ENCODE peak calls at places on chromosomes 13 and 19, in eight cellular contexts. T is HL-60; Y is mammary epithelial cell; H is CD8-positive, alpha-beta T cell; L is astrocyte of the spinal cord; N is dorsolateral prefrontal cortex; B is uterus; O is fibroblast of lung. V is an unnamed sample.

GRCh38 chr13:109684084-109684835 is 102.1 kb downstream of the IRS2 start:
- DNase-seq in T (no peak), Y (no peak), H (no peak), L (no peak), N (no peak), B (no peak), O (no peak), V (no peak)

GRCh38 chr19:50829801-50830200 is 3.6 kb downstream of the KLK15 start:
- DNase-seq in T (no peak), Y (no peak), H (no peak), L (no peak), N (no peak), B (no peak), O (no peak), V (no peak)

GRCh38 chr13:60226507-60226906 is 62.8 kb upstream of the DIAPH3 start:
- DNase-seq in T (no peak), Y (peak), H (no peak), L (peak), N (no peak), B (no peak), O (peak), V (peak)

GRCh38 chr13:75010941-75011340 is 471.0 kb downstream of the TBC1D4 start:
- DNase-seq in T (no peak), Y (no peak), H (no peak), L (no peak), N (peak), B (no peak), O (no peak), V (no peak)

GRCh38 chr13:75445717-75446529 is 36.0 kb downstream of the TBC1D4 start:
- DNase-seq in T (no peak), Y (no peak), H (no peak), L (no peak), N (no peak), B (no peak), O (peak), V (no peak)

GRCh38 chr19:12936582-12936981 is 1.8 kb upstream of the CALR start:
- DNase-seq in T (peak), Y (no peak), H (no peak), L (no peak), N (no peak), B (no peak), O (no peak), V (no peak)

GRCh38 chr13:26497991-26498423 is 59.5 kb upstream of the WASF3 start:
- DNase-seq in T (no peak), Y (peak), H (no peak), L (peak), N (no peak), B (no peak), O (peak), V (no peak)

GRCh38 chr19:46115396-46116109 is 8.9 kb downstream of the IGFL3 start:
- DNase-seq in T (no peak), Y (peak), H (no peak), L (peak), N (no peak), B (peak), O (peak), V (peak)

GRCh38 chr13:41962994-41963393 is 2.1 kb upstream of the VWA8 start:
- DNase-seq in T (no peak), Y (peak), H (no peak), L (no peak), N (no peak), B (no peak), O (peak), V (no peak)

GRCh38 chr13:112835344-112835743 is 133.7 kb upstream of the MCF2L start:
- DNase-seq in T (no peak), Y (no peak), H (no peak), L (no peak), N (no peak), B (no peak), O (no peak), V (no peak)

GRCh38 chr13:94210826-94211225 is 268.7 kb downstream of the DCT start:
- DNase-seq in T (no peak), Y (no peak), H (no peak), L (no peak), N (no peak), B (no peak), O (no peak), V (no peak)

GRCh38 chr19:41641879-41642485 is 15.1 kb upstream of the CEACAM4 start:
- DNase-seq in T (peak), Y (peak), H (peak), L (peak), N (peak), B (no peak), O (peak), V (no peak)

GRCh38 chr13:99687728-99688397 is 186.6 kb downstream of the TM9SF2 start:
- DNase-seq in T (no peak), Y (no peak), H (no peak), L (peak), N (no peak), B (no peak), O (no peak), V (peak)

GRCh38 chr19:55615553-55616394 is 8.6 kb downstream of the ZNF784 start:
- DNase-seq in T (no peak), Y (no peak), H (no peak), L (no peak), N (no peak), B (no peak), O (no peak), V (no peak)

GRCh38 chr19:16041571-16042386 is 34.5 kb upstream of the TPM4 start:
- DNase-seq in T (peak), Y (peak), H (peak), L (peak), N (peak), B (peak), O (peak), V (no peak)
- H3K4me3 ChIP-seq in T (no peak), Y (no peak), H (no peak), L (peak), N (peak), B (no peak), O (no peak), V (no peak)

DNA sequence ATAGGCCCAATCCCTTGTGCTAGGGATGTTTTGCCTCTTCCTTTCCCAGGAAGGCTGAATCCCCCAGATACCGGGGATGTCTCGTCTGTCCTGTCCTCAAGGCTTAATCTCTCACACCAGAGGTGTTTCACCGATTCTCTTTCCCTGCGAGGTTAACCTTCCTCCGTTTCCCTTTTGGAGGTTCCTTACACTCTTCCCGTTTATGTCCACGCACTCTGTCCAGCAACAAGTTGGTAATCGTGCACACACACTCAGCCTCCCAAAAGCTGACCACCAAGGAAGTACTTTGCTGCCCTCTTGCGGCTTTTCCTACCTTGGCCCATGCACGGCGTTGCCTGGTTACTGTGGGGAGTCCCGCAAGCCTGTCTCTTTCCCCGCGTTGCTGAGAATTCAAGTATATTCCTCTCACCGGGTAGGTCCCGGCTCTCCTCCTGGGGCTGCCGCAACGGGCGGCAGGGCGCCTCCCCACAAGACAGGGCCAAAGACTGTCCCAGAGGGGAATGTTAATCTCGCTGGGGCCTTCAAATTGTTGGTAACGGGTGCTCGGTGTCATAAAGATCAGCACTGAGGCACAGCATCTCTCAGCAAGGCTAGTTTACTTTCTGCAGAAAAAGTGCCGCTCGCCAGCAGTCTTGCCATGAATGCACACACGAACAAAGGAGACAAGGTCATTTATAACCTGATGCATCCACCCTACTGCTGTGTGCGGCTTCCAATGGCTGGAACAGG is 36.7 kb upstream of the CD177 start:
- DNase-seq in T (no peak), Y (no peak), H (no peak), L (no peak), N (no peak), B (no peak), O (peak), V (no peak)
- TF ChIP-seq CTCF in T (no peak), Y (peak), H (no peak), L (peak), N (no peak), B (no peak), O (peak), V (peak)

GRCh38 chr19:49704888-49705642 is 14.1 kb downstream of the CPT1C start:
- DNase-seq in T (no peak), Y (no peak), H (no peak), L (no peak), N (no peak), B (no peak), O (no peak), V (no peak)

GRCh38 chr19:49705919-49706318 is 15.0 kb downstream of the CPT1C start:
- DNase-seq in T (no peak), Y (no peak), H (no peak), L (no peak), N (no peak), B (no peak), O (no peak), V (no peak)

GRCh38 chr19:49712397-49712859 is 21.5 kb downstream of the CPT1C start:
- DNase-seq in T (no peak), Y (no peak), H (no peak), L (no peak), N (no peak), B (peak), O (peak), V (no peak)

GRCh38 chr19:49713236-49713845 is 22.4 kb downstream of the CPT1C start:
- DNase-seq in T (no peak), Y (no peak), H (no peak), L (no peak), N (no peak), B (no peak), O (no peak), V (no peak)

DNA sequence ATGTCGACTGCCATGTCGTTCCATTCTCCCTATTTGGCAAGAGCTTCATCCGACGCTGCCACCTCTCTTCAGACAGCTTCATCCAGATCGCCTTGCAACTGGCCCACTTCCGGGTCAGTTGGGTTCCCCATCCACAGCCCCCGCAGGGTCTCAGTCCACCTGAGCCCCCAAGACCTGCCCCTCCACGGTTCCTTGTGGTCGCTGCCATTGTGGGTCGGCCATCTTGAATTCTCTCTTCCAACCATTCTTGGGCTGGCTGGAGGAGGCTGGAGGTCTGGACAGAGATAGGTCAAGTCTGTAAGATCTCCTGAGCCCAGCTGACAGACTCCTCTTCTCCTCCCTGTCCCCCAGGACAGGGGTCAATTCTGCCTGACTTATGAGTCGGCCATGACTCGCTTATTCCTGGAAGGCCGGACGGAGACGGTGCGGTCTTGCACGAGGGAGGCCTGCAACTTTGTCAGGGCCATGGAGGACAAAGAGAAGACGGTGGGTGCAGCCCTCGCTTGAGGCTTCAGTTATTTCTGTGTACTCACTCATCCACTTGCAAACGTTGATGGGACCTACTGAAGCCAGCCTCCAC is 19.5 kb downstream of the CPT1C start:
- DNase-seq in T (no peak), Y (no peak), H (no peak), L (peak), N (no peak), B (no peak), O (peak), V (no peak)
- H3K4me3 ChIP-seq in T (no peak), Y (no peak), H (no peak), L (no peak), N (no peak), B (no peak), O (no peak), V (no peak)

DNA sequence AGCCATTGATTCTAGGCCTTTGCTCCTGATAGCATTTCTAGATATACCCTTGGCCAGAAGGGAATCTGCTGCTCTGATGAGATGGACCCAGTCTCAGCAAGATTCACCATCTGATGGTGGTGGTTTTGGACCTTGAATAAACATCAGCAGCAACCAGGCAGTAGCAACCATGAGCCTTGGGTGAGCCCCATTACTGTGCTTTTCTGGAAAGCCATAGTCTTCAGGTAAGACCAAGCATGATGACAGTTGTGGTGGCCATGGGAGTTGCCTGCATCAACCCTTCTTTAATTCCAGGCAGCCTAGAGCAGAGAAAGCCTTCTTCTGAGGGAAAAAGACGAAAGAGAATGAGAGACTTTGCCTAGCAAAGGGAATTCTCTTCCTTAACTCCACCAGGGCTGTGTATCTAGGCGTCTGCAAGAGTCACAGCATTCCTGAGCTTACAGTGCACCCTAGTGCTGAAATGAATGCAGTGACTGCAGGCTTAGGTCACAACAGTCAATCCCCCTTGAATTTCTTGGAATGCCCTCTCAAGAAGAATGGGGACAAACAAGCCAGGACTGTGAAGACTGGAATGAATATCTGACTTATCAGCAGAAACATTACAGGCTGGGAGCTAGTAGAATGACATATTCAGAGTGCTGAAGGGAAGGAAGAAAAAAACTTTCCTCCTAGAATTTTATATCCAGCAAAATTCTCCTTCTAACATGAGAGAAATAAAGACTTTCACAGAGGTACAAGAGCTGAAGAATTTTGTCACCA is 942.4 kb upstream of the PCDH20 start:
- DNase-seq in T (peak), Y (no peak), H (no peak), L (peak), N (no peak), B (no peak), O (peak), V (peak)
- TF ChIP-seq CTCF in T (peak), Y (peak), H (no peak), L (peak), N (no peak), B (no peak), O (no peak), V (peak)

GRCh38 chr13:34749046-34749445 is 193.0 kb upstream of the NBEA start:
- DNase-seq in T (no peak), Y (no peak), H (no peak), L (no peak), N (no peak), B (no peak), O (no peak), V (no peak)

GRCh38 chr13:34751044-34751443 is 191.0 kb upstream of the NBEA start:
- DNase-seq in T (no peak), Y (no peak), H (no peak), L (no peak), N (no peak), B (no peak), O (no peak), V (no peak)

GRCh38 chr13:34751492-34751891 is 190.6 kb upstream of the NBEA start:
- DNase-seq in T (no peak), Y (no peak), H (no peak), L (no peak), N (no peak), B (no peak), O (no peak), V (no peak)

GRCh38 chr13:34748561-34748960 is 193.5 kb upstream of the NBEA start:
- DNase-seq in T (no peak), Y (no peak), H (no peak), L (no peak), N (no peak), B (no peak), O (no peak), V (peak)

GRCh38 chr13:34750078-34750703 is 191.9 kb upstream of the NBEA start:
- DNase-seq in T (no peak), Y (peak), H (no peak), L (no peak), N (peak), B (peak), O (no peak), V (no peak)
- H3K4me3 ChIP-seq in T (no peak), Y (peak), H (no peak), L (peak), N (peak), B (peak), O (no peak), V (peak)

GRCh38 chr13:86567119-86567518 is 767.9 kb upstream of the SLITRK6 start:
- DNase-seq in T (no peak), Y (no peak), H (no peak), L (no peak), N (no peak), B (no peak), O (no peak), V (no peak)
- TF ChIP-seq CTCF in T (no peak), Y (peak), H (no peak), L (no peak), N (no peak), B (no peak), O (no peak), V (no peak)

DNA sequence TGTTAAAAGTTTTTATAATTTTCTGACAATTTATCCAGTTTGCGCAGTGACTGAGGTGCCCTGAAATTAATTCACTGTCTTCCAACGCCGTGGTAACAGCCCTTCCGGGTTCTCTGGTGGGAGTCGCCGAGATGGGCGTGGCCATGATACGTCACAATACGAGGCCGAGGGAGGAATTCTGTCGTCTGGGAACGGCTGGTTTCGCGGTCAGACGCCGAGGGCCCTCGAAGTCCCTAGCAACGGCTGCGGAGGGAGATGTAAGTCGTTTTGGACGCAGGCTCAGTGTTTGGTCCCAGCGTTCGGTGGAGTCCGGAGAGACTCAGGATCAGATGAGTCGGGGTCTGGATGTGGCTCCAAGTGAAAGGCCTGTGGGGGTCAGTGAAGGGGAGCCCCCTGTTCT is 21.7 kb downstream of the ZNF613 start:
- DNase-seq in T (no peak), Y (no peak), H (no peak), L (peak), N (peak), B (no peak), O (peak), V (no peak)
- H3K4me3 ChIP-seq in T (no peak), Y (no peak), H (no peak), L (peak), N (peak), B (no peak), O (peak), V (peak)

DNA sequence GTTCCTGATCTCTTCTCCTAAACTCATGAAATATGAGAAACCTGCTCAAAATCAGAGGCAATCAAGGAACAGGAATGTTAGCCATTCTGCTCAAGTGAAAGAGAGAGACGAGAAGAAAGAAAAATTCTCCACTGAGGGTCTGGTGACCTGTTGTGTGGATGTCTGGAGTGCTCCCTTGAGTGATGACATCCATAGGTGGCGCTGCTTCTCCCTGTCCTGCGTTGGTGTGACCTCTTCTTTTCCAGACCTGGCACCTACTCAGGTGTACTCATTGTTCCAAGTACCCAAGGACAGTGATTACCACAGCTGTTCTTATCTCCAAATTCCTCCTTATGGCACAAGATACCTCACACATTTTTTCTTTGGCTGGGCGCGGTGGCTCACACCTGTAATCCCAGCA is 4.0 kb downstream of the ZNF223 start:
- DNase-seq in T (no peak), Y (no peak), H (no peak), L (no peak), N (no peak), B (no peak), O (no peak), V (no peak)
- TF ChIP-seq CTCF in T (no peak), Y (no peak), H (no peak), L (no peak), N (no peak), B (no peak), O (no peak), V (no peak)

GRCh38 chr19:3275583-3276340 is 51.3 kb downstream of the CELF5 start:
- DNase-seq in T (peak), Y (peak), H (peak), L (peak), N (peak), B (peak), O (peak), V (peak)
- H3K4me3 ChIP-seq in T (peak), Y (peak), H (peak), L (peak), N (peak), B (no peak), O (peak), V (peak)

DNA sequence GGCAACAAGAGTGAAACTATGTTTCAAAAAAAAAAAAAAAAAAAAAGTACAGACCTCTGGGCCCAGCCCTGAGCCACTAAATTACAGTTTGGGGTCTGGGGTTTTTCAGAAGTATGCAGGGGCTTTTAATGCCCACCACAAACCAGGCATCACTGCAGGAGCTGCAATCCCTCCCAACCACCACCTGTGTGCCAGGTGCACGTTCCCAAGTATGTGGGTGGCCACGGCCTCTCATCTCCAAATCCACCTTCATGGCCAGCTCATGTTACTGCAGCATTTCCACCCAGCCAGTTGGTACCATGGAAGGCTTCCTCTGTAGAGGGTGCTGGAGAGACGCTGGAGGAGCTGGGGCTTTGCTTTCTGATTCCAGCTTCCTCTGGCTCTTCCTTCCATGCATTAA is 26.5 kb downstream of the CEP89 start:
- DNase-seq in T (no peak), Y (no peak), H (no peak), L (no peak), N (no peak), B (no peak), O (no peak), V (no peak)
- TF ChIP-seq CTCF in T (no peak), Y (no peak), H (no peak), L (no peak), N (no peak), B (no peak), O (no peak), V (no peak)